ENCODE peak calls at places on chromosomes 7 and 10, in ten cellular contexts. One of them, this sample, is unnamed. For H3K4me1, the result is how much of the 10 kb centered on the place peaks cover.

GRCh38 chr7:68038621-68039314 is 1042.1 kb downstream of the TYW1 start:
- DNase-seq in HepG2: peak
- DNase-seq in suprapubic skin: no peak
- DNase-seq in tibial nerve: no peak
- DNase-seq in upper lobe of left lung: no peak
- DNase-seq in K562: no peak
- DNase-seq in transverse colon: no peak
- DNase-seq in sigmoid colon: no peak
- DNase-seq in A549: peak
- DNase-seq in SK-N-SH: no peak
- DNase-seq in this sample: no peak

GRCh38 chr7:44394112-44394447 is 68.7 kb upstream of the CAMK2B start:
- DNase-seq in tibial nerve: no peak
- DNase-seq in transverse colon: no peak
- DNase-seq in A549: no peak
- DNase-seq in suprapubic skin: no peak
- DNase-seq in SK-N-SH: no peak
- DNase-seq in upper lobe of left lung: no peak
- DNase-seq in HepG2: no peak
- DNase-seq in K562: no peak
- DNase-seq in sigmoid colon: no peak
- DNase-seq in this sample: no peak

GRCh38 chr10:110919971-110920881 is 822 bp downstream of the SHOC2 start:
- DNase-seq in A549: no peak
- DNase-seq in upper lobe of left lung: peak
- DNase-seq in K562: peak
- DNase-seq in transverse colon: peak
- DNase-seq in SK-N-SH: peak
- DNase-seq in HepG2: no peak
- DNase-seq in suprapubic skin: no peak
- DNase-seq in sigmoid colon: peak
- DNase-seq in tibial nerve: peak
- DNase-seq in this sample: peak

GRCh38 chr7:129438839-129439640 is 4.8 kb downstream of the STRIP2 start:
- DNase-seq in suprapubic skin: no peak
- DNase-seq in sigmoid colon: no peak
- DNase-seq in tibial nerve: no peak
- DNase-seq in transverse colon: no peak
- DNase-seq in HepG2: peak
- DNase-seq in K562: peak
- DNase-seq in A549: peak
- DNase-seq in upper lobe of left lung: no peak
- DNase-seq in SK-N-SH: no peak
- DNase-seq in this sample: no peak

GRCh38 chr10:130491698-130492050 is 355.5 kb downstream of the GLRX3 start:
- DNase-seq in suprapubic skin: no peak
- DNase-seq in A549: no peak
- DNase-seq in tibial nerve: no peak
- DNase-seq in transverse colon: no peak
- DNase-seq in HepG2: no peak
- DNase-seq in SK-N-SH: no peak
- DNase-seq in upper lobe of left lung: peak
- DNase-seq in K562: no peak
- DNase-seq in sigmoid colon: peak
- DNase-seq in this sample: no peak

GRCh38 chr7:22667562-22668239 is 59.3 kb upstream of the IL6 start:
- DNase-seq in SK-N-SH: no peak
- DNase-seq in tibial nerve: no peak
- DNase-seq in HepG2: no peak
- DNase-seq in suprapubic skin: no peak
- DNase-seq in K562: peak
- DNase-seq in transverse colon: no peak
- DNase-seq in A549: peak
- DNase-seq in sigmoid colon: no peak
- DNase-seq in upper lobe of left lung: no peak
- DNase-seq in this sample: no peak

GRCh38 chr10:25725917-25726716 is 207.9 kb upstream of the MYO3A start:
- DNase-seq in HepG2: peak
- DNase-seq in K562: peak
- DNase-seq in SK-N-SH: peak
- DNase-seq in upper lobe of left lung: no peak
- DNase-seq in sigmoid colon: no peak
- DNase-seq in tibial nerve: peak
- DNase-seq in suprapubic skin: no peak
- DNase-seq in A549: peak
- DNase-seq in transverse colon: no peak
- DNase-seq in this sample: no peak

GRCh38 chr7:43764807-43765491 is 6.5 kb downstream of the BLVRA start:
- DNase-seq in upper lobe of left lung: peak
- DNase-seq in transverse colon: no peak
- DNase-seq in suprapubic skin: no peak
- DNase-seq in sigmoid colon: no peak
- DNase-seq in K562: peak
- DNase-seq in tibial nerve: no peak
- DNase-seq in A549: peak
- DNase-seq in HepG2: peak
- DNase-seq in SK-N-SH: no peak
- DNase-seq in this sample: no peak

GRCh38 chr10:103781329-103782061 is 73.9 kb downstream of the SH3PXD2A start:
- DNase-seq in suprapubic skin: no peak
- DNase-seq in upper lobe of left lung: no peak
- DNase-seq in SK-N-SH: no peak
- DNase-seq in HepG2: peak
- DNase-seq in tibial nerve: no peak
- DNase-seq in K562: peak
- DNase-seq in sigmoid colon: no peak
- DNase-seq in A549: peak
- DNase-seq in transverse colon: peak
- DNase-seq in this sample: no peak

DNA sequence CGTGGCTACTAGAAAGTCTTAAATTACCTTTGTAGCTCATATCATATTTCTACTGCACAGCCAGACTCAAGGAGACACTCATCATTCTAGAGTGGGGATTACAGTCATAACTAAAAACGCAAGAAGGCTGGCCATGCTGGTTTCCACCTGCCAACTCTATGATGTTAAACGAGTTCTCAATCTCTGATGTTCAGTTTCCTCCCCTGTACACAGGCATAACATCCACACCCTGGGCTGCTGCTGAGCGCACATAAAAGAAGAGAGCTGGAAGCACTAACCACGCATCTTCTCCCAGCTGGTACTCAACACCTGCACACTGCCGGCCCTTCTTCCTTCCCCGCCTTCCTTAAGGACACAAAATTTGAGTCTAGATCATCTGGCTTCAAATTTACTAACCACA is 60.5 kb downstream of the SORBS1 start:
- DNase-seq in tibial nerve: no peak
- DNase-seq in SK-N-SH: no peak
- DNase-seq in sigmoid colon: no peak
- DNase-seq in K562: no peak
- DNase-seq in upper lobe of left lung: no peak
- DNase-seq in suprapubic skin: no peak
- DNase-seq in HepG2: no peak
- DNase-seq in transverse colon: no peak
- DNase-seq in A549: no peak
- DNase-seq in this sample: no peak
- H3K4me1 ChIP-seq in tibial nerve: under half
- H3K4me1 ChIP-seq in SK-N-SH: under half
- H3K4me1 ChIP-seq in sigmoid colon: under half
- H3K4me1 ChIP-seq in K562: half or more
- H3K4me1 ChIP-seq in upper lobe of left lung: under half
- H3K4me1 ChIP-seq in suprapubic skin: under half
- H3K4me1 ChIP-seq in HepG2: half or more
- H3K4me1 ChIP-seq in transverse colon: under half
- H3K4me1 ChIP-seq in A549: under half
- H3K4me1 ChIP-seq in this sample: under half

DNA sequence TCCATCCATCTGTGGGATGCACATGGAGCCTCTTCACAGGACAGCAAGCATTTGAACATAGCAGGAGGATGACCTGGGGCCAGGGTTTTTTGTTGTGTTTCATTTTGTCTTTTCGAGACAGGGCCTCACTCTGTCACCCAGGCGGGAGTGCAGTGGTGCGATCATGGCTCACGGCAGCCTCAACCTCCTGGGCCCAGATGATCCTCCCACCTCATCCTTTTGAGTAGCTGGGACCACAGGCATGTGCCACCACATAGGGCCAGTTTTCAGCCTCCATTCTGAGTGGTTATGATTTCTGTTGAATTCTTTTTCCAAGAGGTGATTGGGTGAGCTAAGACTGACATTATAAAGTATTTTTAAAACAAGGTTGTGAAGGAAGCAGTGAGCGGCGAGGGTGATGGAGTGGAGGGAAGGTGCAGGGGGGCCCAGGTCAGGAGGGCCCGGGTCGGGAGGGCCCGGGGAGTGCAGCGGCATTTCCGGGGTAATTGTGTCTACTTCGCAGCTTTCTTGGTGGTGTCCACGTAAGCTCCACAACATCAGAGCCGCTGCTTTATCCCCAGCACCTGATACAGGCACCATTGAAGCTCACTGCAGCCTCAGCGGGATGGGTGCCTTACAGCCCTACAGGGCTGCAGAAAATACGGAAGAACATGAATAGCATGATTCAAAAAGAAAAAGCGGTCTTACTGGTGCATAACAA is 12.0 kb upstream of the LARP4B start:
- DNase-seq in upper lobe of left lung: no peak
- DNase-seq in SK-N-SH: no peak
- DNase-seq in transverse colon: no peak
- DNase-seq in HepG2: no peak
- DNase-seq in tibial nerve: no peak
- DNase-seq in A549: no peak
- DNase-seq in suprapubic skin: no peak
- DNase-seq in K562: no peak
- DNase-seq in sigmoid colon: no peak
- DNase-seq in this sample: no peak
- TF ChIP-seq EP300 in upper lobe of left lung: no peak
- TF ChIP-seq EP300 in SK-N-SH: no peak
- TF ChIP-seq EP300 in transverse colon: no peak
- TF ChIP-seq EP300 in HepG2: no peak
- TF ChIP-seq EP300 in tibial nerve: no peak
- TF ChIP-seq EP300 in A549: no peak
- TF ChIP-seq EP300 in suprapubic skin: no peak
- TF ChIP-seq EP300 in K562: no peak
- TF ChIP-seq EP300 in sigmoid colon: no peak
- TF ChIP-seq EP300 in this sample: no peak

GRCh38 chr7:822692-823276 is 9.5 kb upstream of the SUN1 start:
- DNase-seq in sigmoid colon: peak
- DNase-seq in HepG2: no peak
- DNase-seq in suprapubic skin: no peak
- DNase-seq in upper lobe of left lung: no peak
- DNase-seq in A549: no peak
- DNase-seq in tibial nerve: no peak
- DNase-seq in SK-N-SH: no peak
- DNase-seq in transverse colon: no peak
- DNase-seq in K562: no peak
- DNase-seq in this sample: no peak
- H3K4me1 ChIP-seq in sigmoid colon: under half
- H3K4me1 ChIP-seq in HepG2: half or more
- H3K4me1 ChIP-seq in suprapubic skin: half or more
- H3K4me1 ChIP-seq in upper lobe of left lung: half or more
- H3K4me1 ChIP-seq in A549: under half
- H3K4me1 ChIP-seq in tibial nerve: under half
- H3K4me1 ChIP-seq in SK-N-SH: under half
- H3K4me1 ChIP-seq in transverse colon: under half
- H3K4me1 ChIP-seq in K562: under half
- H3K4me1 ChIP-seq in this sample: under half

GRCh38 chr7:42493436-42494198 is 256.6 kb upstream of the GLI3 start:
- DNase-seq in transverse colon: peak
- DNase-seq in sigmoid colon: peak
- DNase-seq in K562: peak
- DNase-seq in upper lobe of left lung: peak
- DNase-seq in tibial nerve: peak
- DNase-seq in suprapubic skin: peak
- DNase-seq in HepG2: no peak
- DNase-seq in A549: no peak
- DNase-seq in SK-N-SH: peak
- DNase-seq in this sample: peak
- TF ChIP-seq EP300 in transverse colon: peak
- TF ChIP-seq EP300 in sigmoid colon: peak
- TF ChIP-seq EP300 in K562: no peak
- TF ChIP-seq EP300 in upper lobe of left lung: peak
- TF ChIP-seq EP300 in tibial nerve: peak
- TF ChIP-seq EP300 in suprapubic skin: no peak
- TF ChIP-seq EP300 in HepG2: no peak
- TF ChIP-seq EP300 in A549: no peak
- TF ChIP-seq EP300 in SK-N-SH: no peak
- TF ChIP-seq EP300 in this sample: peak

GRCh38 chr7:16651391-16652254 is 5.6 kb downstream of the BZW2 start:
- DNase-seq in SK-N-SH: no peak
- DNase-seq in suprapubic skin: no peak
- DNase-seq in K562: no peak
- DNase-seq in HepG2: peak
- DNase-seq in sigmoid colon: no peak
- DNase-seq in A549: no peak
- DNase-seq in tibial nerve: no peak
- DNase-seq in transverse colon: no peak
- DNase-seq in upper lobe of left lung: no peak
- DNase-seq in this sample: no peak

GRCh38 chr7:16655394-16655793 is 9.4 kb downstream of the BZW2 start:
- DNase-seq in K562: no peak
- DNase-seq in sigmoid colon: no peak
- DNase-seq in SK-N-SH: no peak
- DNase-seq in A549: no peak
- DNase-seq in suprapubic skin: no peak
- DNase-seq in tibial nerve: no peak
- DNase-seq in upper lobe of left lung: no peak
- DNase-seq in transverse colon: no peak
- DNase-seq in HepG2: no peak
- DNase-seq in this sample: no peak

GRCh38 chr7:16650266-16650665 is 4.3 kb downstream of the BZW2 start:
- DNase-seq in A549: no peak
- DNase-seq in suprapubic skin: no peak
- DNase-seq in upper lobe of left lung: peak
- DNase-seq in tibial nerve: no peak
- DNase-seq in transverse colon: no peak
- DNase-seq in sigmoid colon: no peak
- DNase-seq in SK-N-SH: no peak
- DNase-seq in K562: no peak
- DNase-seq in HepG2: no peak
- DNase-seq in this sample: no peak

GRCh38 chr7:16652255-16652583 is 6.2 kb downstream of the BZW2 start:
- DNase-seq in suprapubic skin: no peak
- DNase-seq in tibial nerve: no peak
- DNase-seq in K562: no peak
- DNase-seq in upper lobe of left lung: no peak
- DNase-seq in SK-N-SH: no peak
- DNase-seq in HepG2: no peak
- DNase-seq in sigmoid colon: no peak
- DNase-seq in transverse colon: no peak
- DNase-seq in A549: no peak
- DNase-seq in this sample: no peak

GRCh38 chr7:16652888-16653287 is 6.9 kb downstream of the BZW2 start:
- DNase-seq in A549: no peak
- DNase-seq in upper lobe of left lung: peak
- DNase-seq in K562: no peak
- DNase-seq in transverse colon: no peak
- DNase-seq in tibial nerve: no peak
- DNase-seq in SK-N-SH: no peak
- DNase-seq in HepG2: no peak
- DNase-seq in sigmoid colon: no peak
- DNase-seq in suprapubic skin: no peak
- DNase-seq in this sample: no peak
- H3K4me1 ChIP-seq in A549: half or more
- H3K4me1 ChIP-seq in upper lobe of left lung: under half
- H3K4me1 ChIP-seq in K562: half or more
- H3K4me1 ChIP-seq in transverse colon: under half
- H3K4me1 ChIP-seq in tibial nerve: under half
- H3K4me1 ChIP-seq in SK-N-SH: under half
- H3K4me1 ChIP-seq in HepG2: half or more
- H3K4me1 ChIP-seq in sigmoid colon: under half
- H3K4me1 ChIP-seq in suprapubic skin: half or more
- H3K4me1 ChIP-seq in this sample: under half